ENCODE peak calls at places on chromosome 14, in four cellular contexts. One of them, this sample, is unnamed.
A peak's percentile ranks its signal among the peaks of the same experiment; 100 is the strongest.

GRCh38 chr14:49982522-49982951 is 89.7 kb downstream of the ARF6 start:
- DNase-seq in HCT116: no peak
- DNase-seq in tibial artery: no peak
- DNase-seq in hepatocyte: no peak
- DNase-seq in this sample: no peak

GRCh38 chr14:92690171-92691011 is 58.0 kb downstream of the LGMN start:
- DNase-seq in HCT116: peak; percentile 59
- DNase-seq in tibial artery: no peak
- DNase-seq in hepatocyte: peak; percentile 77
- DNase-seq in this sample: no peak

GRCh38 chr14:95832012-95832411 is 44.6 kb upstream of the TUNAR start:
- DNase-seq in HCT116: no peak
- DNase-seq in tibial artery: no peak
- DNase-seq in hepatocyte: no peak
- DNase-seq in this sample: no peak

GRCh38 chr14:93734086-93734822 is 54.0 kb downstream of the PRIMA1 start:
- DNase-seq in HCT116: no peak
- DNase-seq in tibial artery: no peak
- DNase-seq in hepatocyte: no peak
- DNase-seq in this sample: no peak

GRCh38 chr14:103109789-103110415 is 13.4 kb upstream of the TNFAIP2 start:
- DNase-seq in HCT116: peak; percentile 50
- DNase-seq in tibial artery: no peak
- DNase-seq in hepatocyte: no peak
- DNase-seq in this sample: no peak

GRCh38 chr14:104433401-104434213 is 146.0 kb upstream of the C14orf180 start:
- DNase-seq in HCT116: no peak
- DNase-seq in tibial artery: peak; percentile 62
- DNase-seq in hepatocyte: no peak
- DNase-seq in this sample: no peak

GRCh38 chr14:67435603-67436002 is 23.6 kb upstream of the PLEK2 start:
- DNase-seq in HCT116: no peak
- DNase-seq in tibial artery: no peak
- DNase-seq in hepatocyte: no peak
- DNase-seq in this sample: no peak

GRCh38 chr14:99230271-99231141 is 41.5 kb downstream of the BCL11B start:
- DNase-seq in HCT116: no peak
- DNase-seq in tibial artery: peak; percentile 62
- DNase-seq in hepatocyte: peak; percentile 55
- DNase-seq in this sample: no peak

GRCh38 chr14:103089386-103090335 is 4.9 kb upstream of the EXOC3L4 start:
- DNase-seq in HCT116: no peak
- DNase-seq in tibial artery: no peak
- DNase-seq in hepatocyte: no peak
- DNase-seq in this sample: no peak

GRCh38 chr14:102029956-102030355 is 56.9 kb downstream of the HSP90AA1 start:
- DNase-seq in HCT116: no peak
- DNase-seq in tibial artery: no peak
- DNase-seq in hepatocyte: no peak
- DNase-seq in this sample: no peak

GRCh38 chr14:65840786-65841185 is 428.3 kb downstream of the FUT8 start:
- DNase-seq in HCT116: no peak
- DNase-seq in tibial artery: no peak
- DNase-seq in hepatocyte: no peak
- DNase-seq in this sample: no peak

GRCh38 chr14:104102282-104102914 is 16.9 kb downstream of the ASPG start:
- DNase-seq in HCT116: no peak
- DNase-seq in tibial artery: peak; percentile 45
- DNase-seq in hepatocyte: no peak
- DNase-seq in this sample: no peak

GRCh38 chr14:50792058-50792477 is 38.9 kb downstream of the NIN start:
- DNase-seq in HCT116: no peak
- DNase-seq in tibial artery: no peak
- DNase-seq in hepatocyte: no peak
- DNase-seq in this sample: no peak

GRCh38 chr14:105018414-105018813 is 2.5 kb downstream of the CDCA4 start:
- DNase-seq in HCT116: no peak
- DNase-seq in tibial artery: no peak
- DNase-seq in hepatocyte: no peak
- DNase-seq in this sample: no peak

GRCh38 chr14:39169541-39169900 is 612 bp downstream of the TRAPPC6B start:
- DNase-seq in HCT116: no peak
- DNase-seq in tibial artery: no peak
- DNase-seq in hepatocyte: no peak
- DNase-seq in this sample: no peak

GRCh38 chr14:104187121-104187889 is 48.9 kb downstream of the KIF26A start:
- DNase-seq in HCT116: no peak
- DNase-seq in tibial artery: no peak
- DNase-seq in hepatocyte: no peak
- DNase-seq in this sample: no peak

DNA sequence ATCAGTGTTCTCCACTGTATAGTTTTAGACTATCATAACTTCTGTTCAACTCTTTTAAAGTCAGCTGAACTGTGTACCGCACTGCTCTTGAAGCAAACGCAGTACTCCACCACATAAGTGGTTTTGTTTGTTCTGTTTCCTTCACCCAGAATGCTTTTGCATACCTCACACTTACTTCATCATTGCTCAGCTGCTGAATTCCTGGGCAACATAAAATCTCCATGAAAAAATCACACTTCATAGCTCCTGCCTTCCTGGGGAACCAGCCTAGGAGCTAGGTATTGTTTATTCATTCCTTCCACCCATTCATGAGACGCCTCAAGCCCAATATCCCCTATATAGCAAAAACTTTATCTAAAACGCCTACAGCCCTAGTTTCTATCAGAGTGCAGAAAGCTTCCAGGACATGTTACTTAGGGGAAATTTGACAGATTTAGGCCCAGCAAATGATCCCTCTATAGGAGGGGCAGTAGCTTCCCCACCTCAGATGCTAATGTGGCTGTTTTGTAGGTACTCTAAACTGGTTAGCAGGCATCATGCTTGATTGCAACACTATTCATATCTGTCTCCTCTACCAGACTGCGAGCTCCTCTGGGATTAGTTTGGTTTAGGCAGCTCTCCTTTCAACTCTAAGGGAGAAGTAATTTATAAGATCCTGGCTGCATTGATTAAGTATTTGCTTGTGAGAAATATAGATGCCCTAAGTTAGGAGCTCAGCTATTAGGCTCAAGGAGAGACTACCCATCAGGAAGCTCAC is 44.5 kb downstream of the LRRC9 start:
- DNase-seq in HCT116: no peak
- DNase-seq in tibial artery: no peak
- DNase-seq in hepatocyte: no peak
- DNase-seq in this sample: no peak
- H3K4me3 ChIP-seq in HCT116: no peak overlapping the region
- H3K4me3 ChIP-seq in tibial artery: no peak overlapping the region
- H3K4me3 ChIP-seq in hepatocyte: no peak overlapping the region
- H3K4me3 ChIP-seq in this sample: no peak overlapping the region

DNA sequence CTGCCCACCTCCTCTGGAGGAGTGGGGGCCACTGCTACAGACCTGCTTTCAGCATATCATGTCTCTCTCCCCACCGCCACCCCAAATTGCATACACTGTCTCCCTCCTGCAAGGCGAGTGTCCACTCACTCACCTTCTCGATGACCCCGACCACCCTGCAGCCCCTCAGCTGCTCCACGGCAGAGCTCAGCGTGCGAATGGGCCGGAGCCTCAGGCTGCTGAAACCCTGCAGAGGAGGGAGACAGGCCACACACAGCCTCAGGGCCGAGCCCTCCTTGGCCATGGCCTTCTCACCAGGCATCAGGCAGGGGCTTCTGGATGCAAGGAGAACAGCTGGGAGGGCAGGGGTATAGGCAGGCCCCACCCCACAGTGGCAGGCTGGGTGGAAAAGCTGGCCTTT is 4.7 kb downstream of the RPS6KL1 start:
- DNase-seq in HCT116: no peak
- DNase-seq in tibial artery: peak; percentile 60
- DNase-seq in hepatocyte: no peak
- DNase-seq in this sample: no peak
- H3K4me1 ChIP-seq in HCT116: peaks cover 9% of the 10 kb centered on the region
- H3K4me1 ChIP-seq in tibial artery: peaks cover 34% of the 10 kb centered on the region
- H3K4me1 ChIP-seq in hepatocyte: peaks cover 4% of the 10 kb centered on the region
- H3K4me1 ChIP-seq in this sample: no peaks in the 10 kb centered on the region

GRCh38 chr14:54787263-54787662 is 115.4 kb downstream of the GCH1 start:
- DNase-seq in HCT116: no peak
- DNase-seq in tibial artery: no peak
- DNase-seq in hepatocyte: no peak
- DNase-seq in this sample: no peak
- H3K4me3 ChIP-seq in HCT116: no peak overlapping the region
- H3K4me3 ChIP-seq in tibial artery: no peak overlapping the region
- H3K4me3 ChIP-seq in hepatocyte: no peak overlapping the region
- H3K4me3 ChIP-seq in this sample: no peak overlapping the region

DNA sequence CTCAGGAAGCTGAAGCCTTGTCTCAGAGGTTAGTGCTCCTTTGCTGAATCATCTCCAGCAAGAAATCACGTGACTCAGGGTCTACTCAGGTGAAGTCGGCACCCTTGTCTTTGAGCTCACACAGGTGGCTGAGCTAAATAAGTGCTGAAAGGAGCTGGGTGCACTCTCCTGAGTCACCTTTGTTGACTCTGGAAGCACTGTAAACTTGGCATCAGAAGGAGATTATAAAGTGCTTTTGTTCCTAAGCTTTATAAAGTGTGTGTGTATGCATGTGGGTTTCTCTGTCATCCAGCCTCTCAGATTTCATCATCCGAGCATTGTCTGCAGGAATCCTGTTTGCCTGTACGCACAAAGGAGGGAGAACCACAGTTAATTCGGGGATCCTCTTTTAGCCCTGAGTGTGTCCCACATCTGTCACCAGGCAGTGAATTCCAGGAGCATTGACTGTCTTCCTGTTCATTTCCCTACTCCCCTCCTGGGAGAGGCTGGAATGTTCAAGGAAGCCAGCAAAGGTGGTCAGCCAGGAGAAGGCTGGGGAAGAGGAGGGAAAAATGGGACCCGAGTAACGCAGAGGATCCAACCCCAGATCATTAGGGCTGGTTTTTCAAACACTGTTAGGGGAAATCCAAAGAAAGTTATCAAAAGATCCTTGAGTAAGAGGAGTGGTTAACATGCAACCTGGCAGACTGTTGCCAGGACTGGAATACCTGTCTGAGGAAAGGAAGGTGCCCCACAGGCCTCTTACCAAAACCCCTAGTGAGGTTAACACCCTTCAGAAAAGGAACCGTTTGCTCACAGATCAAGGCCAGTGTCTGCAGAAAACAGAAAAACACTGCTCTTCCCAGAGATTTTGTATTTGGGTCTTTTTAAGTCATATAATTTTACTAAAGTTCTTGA is 157.5 kb upstream of the HIF1A start:
- DNase-seq in HCT116: peak; percentile 95
- DNase-seq in tibial artery: no peak
- DNase-seq in hepatocyte: peak; percentile 92
- DNase-seq in this sample: no peak
- H3K4me1 ChIP-seq in HCT116: peaks cover 65% of the 10 kb centered on the region
- H3K4me1 ChIP-seq in tibial artery: peaks cover 6% of the 10 kb centered on the region
- H3K4me1 ChIP-seq in hepatocyte: peaks cover 25% of the 10 kb centered on the region
- H3K4me1 ChIP-seq in this sample: peaks cover 6% of the 10 kb centered on the region

DNA sequence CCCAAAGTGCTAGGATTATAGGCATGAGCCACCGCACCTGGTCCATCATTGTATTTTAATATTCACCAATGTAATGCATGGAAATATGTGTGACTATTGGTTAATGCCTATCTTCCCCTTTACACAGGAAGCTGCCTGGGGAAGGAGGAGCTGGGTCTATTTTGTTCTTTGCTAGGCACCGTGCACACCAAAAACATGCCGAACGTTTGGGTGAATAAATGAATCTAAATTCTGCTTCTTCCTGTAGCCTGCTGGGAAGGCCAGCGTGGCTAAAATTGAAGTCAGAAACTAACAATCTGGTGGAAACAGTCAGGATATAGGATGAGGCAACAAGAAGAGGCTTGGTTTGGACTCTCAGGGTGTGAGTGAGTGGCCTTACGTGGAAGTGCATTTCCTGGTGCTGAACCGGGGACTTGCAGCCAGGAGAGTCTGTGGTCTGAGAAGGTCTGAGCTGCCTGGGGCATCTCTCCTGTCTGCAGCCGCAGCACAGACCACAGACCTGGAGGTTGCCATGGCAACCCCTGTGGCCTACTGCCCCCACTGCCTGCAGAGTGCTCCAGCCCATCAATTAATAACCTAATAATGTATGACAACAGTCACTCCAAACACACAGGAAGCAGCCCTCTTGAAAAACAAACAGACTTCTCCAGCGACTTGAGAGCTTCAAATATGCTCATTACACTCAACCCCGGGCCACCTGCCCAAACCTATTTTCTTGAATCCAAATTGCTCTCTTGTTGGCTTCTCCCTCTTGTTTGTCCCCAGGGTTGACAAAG is 5.5 kb upstream of the GPR68 start:
- DNase-seq in HCT116: no peak
- DNase-seq in tibial artery: no peak
- DNase-seq in hepatocyte: peak; percentile 36
- DNase-seq in this sample: no peak
- H3K4me3 ChIP-seq in HCT116: no peak overlapping the region
- H3K4me3 ChIP-seq in tibial artery: no peak overlapping the region
- H3K4me3 ChIP-seq in hepatocyte: no peak overlapping the region
- H3K4me3 ChIP-seq in this sample: no peak overlapping the region

DNA sequence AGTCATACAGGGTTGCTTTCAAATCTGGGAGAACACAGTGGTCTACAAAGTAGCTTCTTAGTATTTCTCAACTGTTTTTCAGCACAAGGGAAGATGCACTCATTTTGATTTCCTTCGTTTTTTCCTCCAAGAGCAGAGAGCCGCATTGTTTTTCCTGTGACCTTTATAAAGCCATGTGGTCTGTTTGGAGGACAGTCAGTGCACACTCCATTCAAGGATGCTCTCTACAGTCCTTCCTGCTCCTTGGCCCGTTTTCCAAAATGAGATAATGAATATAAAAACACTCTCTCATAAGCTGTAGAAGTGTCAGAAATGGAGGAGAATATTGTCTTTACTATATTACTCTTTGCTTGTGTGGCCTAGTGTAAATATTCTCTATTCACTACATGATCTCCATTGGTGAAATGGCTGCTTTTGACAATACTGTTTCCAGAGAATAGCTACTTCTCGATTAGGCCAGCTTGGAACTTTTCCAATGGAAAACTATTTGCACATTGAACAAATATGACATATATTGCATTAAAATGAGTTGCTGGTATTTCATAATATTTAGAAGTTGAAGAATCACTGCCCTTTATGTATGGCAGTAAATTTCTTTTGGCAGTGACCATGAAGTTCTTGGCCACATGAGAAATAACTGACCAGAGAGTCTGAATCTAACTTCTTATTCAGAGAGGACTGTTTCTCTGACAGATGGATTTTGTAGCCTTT is 393.1 kb upstream of the RGS6 start:
- DNase-seq in HCT116: no peak
- DNase-seq in tibial artery: no peak
- DNase-seq in hepatocyte: no peak
- DNase-seq in this sample: no peak
- H3K4me1 ChIP-seq in HCT116: no peaks in the 10 kb centered on the region
- H3K4me1 ChIP-seq in tibial artery: peaks cover 82% of the 10 kb centered on the region
- H3K4me1 ChIP-seq in hepatocyte: peaks cover 38% of the 10 kb centered on the region
- H3K4me1 ChIP-seq in this sample: no peaks in the 10 kb centered on the region

GRCh38 chr14:91402278-91403068 is 15.1 kb downstream of the CCDC88C start:
- DNase-seq in HCT116: no peak
- DNase-seq in tibial artery: no peak
- DNase-seq in hepatocyte: peak; percentile 58
- DNase-seq in this sample: no peak
- H3K4me3 ChIP-seq in HCT116: no peak overlapping the region
- H3K4me3 ChIP-seq in tibial artery: no peak overlapping the region
- H3K4me3 ChIP-seq in hepatocyte: no peak overlapping the region
- H3K4me3 ChIP-seq in this sample: no peak overlapping the region

This sample was measured in iPS DF 6.9.